ENCODE peak calls at places on chromosomes 5 and 9, in six cellular contexts. X, P, H, O, N and G are unnamed samples.

GRCh38 chr5:26903469-26903868 is 134.9 kb downstream of the CDH9 start:
- DNase-seq in X (no peak), O (no peak), H (no peak), P (no peak), N (no peak), G (no peak)

GRCh38 chr9:133708770-133709611 is 29.2 kb downstream of the SARDH start:
- DNase-seq in P (no peak), H (no peak), O (no peak), N (no peak), X (no peak), G (no peak)

GRCh38 chr5:179272326-179273073 is 72.8 kb downstream of the ADAMTS2 start:
- DNase-seq in H (peak; percentile 73), O (no peak), X (no peak), N (peak; percentile 29), P (no peak), G (no peak)

GRCh38 chr5:138844812-138845513 is 30.2 kb downstream of the LRRTM2 start:
- DNase-seq in X (no peak), N (no peak), H (no peak), P (peak; percentile 47), O (peak; percentile 68), G (peak; percentile 88)

GRCh38 chr5:154857091-154857533 is 1.3 kb upstream of the CNOT8 start:
- DNase-seq in H (no peak), X (no peak), N (peak; percentile 92), O (no peak), P (no peak), G (no peak)

GRCh38 chr5:67515020-67515689 is 318.6 kb upstream of the CD180 start:
- DNase-seq in O (no peak), N (no peak), X (no peak), P (no peak), H (no peak), G (no peak)

GRCh38 chr5:93607367-93608258 is 24.6 kb downstream of the NR2F1 start:
- DNase-seq in X (no peak), H (no peak), P (no peak), N (no peak), O (peak; percentile 91), G (peak; percentile 76)

GRCh38 chr9:120385606-120386389 is 194.2 kb downstream of the CDK5RAP2 start:
- DNase-seq in N (no peak), O (no peak), H (no peak), P (no peak), X (no peak), G (no peak)

GRCh38 chr9:104256031-104256709 is 162.1 kb downstream of the SMC2 start:
- DNase-seq in X (no peak), N (no peak), H (no peak), P (no peak), O (peak; percentile 4), G (no peak)

GRCh38 chr9:16191691-16192402 is 639.0 kb downstream of the CCDC171 start:
- DNase-seq in P (no peak), O (peak; percentile 95), N (peak; percentile 84), H (peak; percentile 78), X (peak; percentile 78), G (peak; percentile 90)

GRCh38 chr9:89850153-89850552 is 245.3 kb downstream of the GADD45G start:
- DNase-seq in P (no peak), H (no peak), O (no peak), X (no peak), N (no peak), G (no peak)

GRCh38 chr5:7745882-7746735 is 104.8 kb downstream of the CFAP90 start:
- DNase-seq in X (peak; percentile 73), H (peak; percentile 76), O (peak; percentile 83), N (peak; percentile 53), P (peak; percentile 3), G (peak; percentile 80)

GRCh38 chr9:21661626-21662025 is 140.8 kb upstream of the MTAP start:
- DNase-seq in N (no peak), P (no peak), O (peak; percentile 72), X (no peak), H (no peak), G (peak; percentile 68)

GRCh38 chr5:172044631-172045314 is 38.3 kb upstream of the FBXW11 start:
- DNase-seq in X (no peak), N (no peak), P (no peak), O (no peak), H (peak; percentile 59), G (no peak)

GRCh38 chr9:129932303-129933151 is 97.3 kb downstream of the USP20 start:
- DNase-seq in N (no peak), O (peak; percentile 36), P (no peak), X (no peak), H (no peak), G (peak; percentile 44)

GRCh38 chr9:133064241-133065069 is 2.7 kb downstream of the CEL start:
- DNase-seq in O (no peak), P (no peak), H (no peak), N (no peak), X (no peak), G (no peak)

GRCh38 chr5:119409235-119409815 is 43.0 kb upstream of the HSD17B4 start:
- DNase-seq in N (no peak), O (no peak), P (no peak), X (no peak), H (no peak), G (no peak)

GRCh38 chr5:53607896-53608295 is 47.5 kb downstream of the NDUFS4 start:
- DNase-seq in H (no peak), X (no peak), P (peak; percentile 14), O (peak; percentile 26), N (no peak), G (peak; percentile 48)

GRCh38 chr5:142819292-142819691 is 49.1 kb downstream of the ARHGAP26 start:
- DNase-seq in X (peak; percentile 62), N (no peak), H (no peak), O (no peak), P (no peak), G (no peak)

GRCh38 chr5:2102821-2103776 is 220.4 kb upstream of the IRX4 start:
- DNase-seq in O (peak; percentile 34), H (no peak), N (no peak), X (no peak), P (no peak), G (no peak)

GRCh38 chr9:15249042-15249818 is 57.8 kb downstream of the TTC39B start:
- DNase-seq in O (peak; percentile 38), X (no peak), H (no peak), N (no peak), P (peak; percentile 41), G (peak; percentile 79)

GRCh38 chr5:61330879-61331406 is 1.1 kb upstream of the ZSWIM6 start:
- DNase-seq in N (peak; percentile 76), P (no peak), H (peak; percentile 83), X (peak; percentile 79), O (peak; percentile 79), G (peak; percentile 77)

GRCh38 chr5:155455791-155456514 is 442.4 kb downstream of the KIF4B start:
- DNase-seq in N (no peak), O (no peak), X (no peak), H (no peak), P (no peak), G (no peak)

GRCh38 chr5:173456751-173457171 is 128.5 kb upstream of the STC2 start:
- DNase-seq in O (peak; percentile 64), P (no peak), X (no peak), N (no peak), H (no peak), G (peak; percentile 19)

GRCh38 chr5:23727271-23727670 is 219.9 kb downstream of the PRDM9 start:
- DNase-seq in N (no peak), P (no peak), X (no peak), O (no peak), H (no peak), G (no peak)

GRCh38 chr9:111449705-111450104 is 34.5 kb downstream of the ECPAS start:
- DNase-seq in N (no peak), P (no peak), H (no peak), X (no peak), O (no peak), G (no peak)

GRCh38 chr5:100647461-100648230 is 112.5 kb downstream of the FAM174A start:
- DNase-seq in P (no peak), N (peak; percentile 56), H (no peak), O (peak; percentile 57), X (peak; percentile 88), G (peak; percentile 27)

DNA sequence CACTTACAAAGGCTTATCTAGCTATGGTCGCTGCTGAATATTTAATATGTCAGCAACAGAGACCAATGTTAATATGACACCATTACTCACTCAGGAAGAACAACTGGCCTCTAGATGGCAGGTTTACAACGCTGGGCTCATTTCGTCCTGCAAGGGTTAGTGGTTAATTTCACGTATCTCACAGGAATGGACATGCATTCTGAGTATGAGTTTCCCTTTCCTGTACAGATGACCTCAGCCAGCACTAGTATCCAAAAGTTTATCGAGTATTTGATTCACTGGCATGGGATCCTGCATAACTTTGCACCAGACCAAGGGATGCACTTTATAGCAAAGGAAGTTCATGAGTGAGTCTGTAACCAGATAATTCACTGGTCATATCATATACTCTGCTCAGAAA is 8.7 kb upstream of the TRPC7 start:
- DNase-seq in N (no peak), P (no peak), O (peak; percentile 65), H (no peak), X (no peak), G (peak; percentile 28)
- TF ChIP-seq CTCF in N (no peak), P (peak; percentile 43), O (peak; percentile 70), H (no peak), X (no peak), G (peak; percentile 7)

GRCh38 chr5:137090151-137090550 is 409.0 kb downstream of the SPOCK1 start:
- DNase-seq in P (no peak), N (no peak), O (no peak), H (no peak), X (no peak), G (no peak)

GRCh38 chr5:137084016-137084415 is 415.1 kb downstream of the SPOCK1 start:
- DNase-seq in O (no peak), P (no peak), N (no peak), X (no peak), H (no peak), G (no peak)

GRCh38 chr5:137088175-137088574 is 411.0 kb downstream of the SPOCK1 start:
- DNase-seq in P (no peak), H (no peak), X (no peak), O (no peak), N (no peak), G (no peak)

GRCh38 chr5:137085206-137085605 is 413.9 kb downstream of the SPOCK1 start:
- DNase-seq in O (no peak), N (no peak), X (no peak), H (no peak), P (no peak), G (no peak)

GRCh38 chr5:137086289-137086838 is 412.8 kb downstream of the SPOCK1 start:
- DNase-seq in N (no peak), P (no peak), H (no peak), X (no peak), O (no peak), G (no peak)
- TF ChIP-seq CTCF in N (no peak), P (no peak), H (no peak), X (no peak), O (no peak), G (no peak)

DNA sequence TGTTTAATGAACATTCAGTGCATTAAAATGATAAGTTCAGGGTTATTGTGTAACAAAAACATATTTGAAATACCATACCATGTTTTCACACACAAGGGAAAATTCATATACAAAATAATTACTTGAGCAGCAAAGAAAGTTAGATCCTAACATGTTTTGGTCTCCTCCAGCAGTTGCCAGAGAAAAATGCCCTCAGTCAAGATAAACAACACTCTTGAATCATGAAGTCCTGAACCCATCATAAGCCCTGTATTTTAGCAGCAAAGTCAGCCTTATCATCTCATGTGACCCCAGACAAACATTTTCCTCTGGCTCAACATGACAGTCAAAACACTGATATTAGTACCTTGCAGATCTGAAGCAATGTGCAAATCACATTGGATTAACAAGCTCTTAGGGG is 1541.1 kb upstream of the WWC1 start:
- DNase-seq in P (no peak), O (peak; percentile 51), X (no peak), N (no peak), H (no peak), G (no peak)
- TF ChIP-seq CTCF in P (no peak), O (no peak), X (no peak), N (no peak), H (no peak), G (no peak)

GRCh38 chr5:616342-617039 is 4.4 kb downstream of the CEP72 start:
- DNase-seq in N (no peak), X (no peak), H (peak; percentile 46), O (peak; percentile 17), P (no peak), G (peak; percentile 3)
- TF ChIP-seq CTCF in N (no peak), X (no peak), H (no peak), O (no peak), P (no peak), G (no peak)